ENCODE peak calls at places on chromosomes 3 and 15, in nine cellular contexts. One of them, this sample, is unnamed.

GRCh38 chr3:53026423-53027162 is 19.3 kb downstream of the SFMBT1 start:
- DNase-seq in PC-9: no peak
- DNase-seq in fibroblast of lung: no peak
- DNase-seq in neuronal stem cell: no peak
- DNase-seq in IMR-90: no peak
- DNase-seq in heart right ventricle: no peak
- DNase-seq in uterus: no peak
- DNase-seq in mammary epithelial cell: no peak
- DNase-seq in DND-41: peak; percentile 25
- DNase-seq in this sample: no peak

GRCh38 chr3:158802399-158803023 is 657 bp downstream of the MFSD1 start:
- DNase-seq in PC-9: peak; percentile 40
- DNase-seq in fibroblast of lung: no peak
- DNase-seq in neuronal stem cell: no peak
- DNase-seq in IMR-90: peak; percentile 23
- DNase-seq in heart right ventricle: no peak
- DNase-seq in uterus: no peak
- DNase-seq in mammary epithelial cell: no peak
- DNase-seq in DND-41: no peak
- DNase-seq in this sample: no peak

GRCh38 chr3:17974206-17974841 is 231.9 kb upstream of the TBC1D5 start:
- DNase-seq in PC-9: no peak
- DNase-seq in fibroblast of lung: peak; percentile 4
- DNase-seq in neuronal stem cell: no peak
- DNase-seq in IMR-90: peak; percentile 1
- DNase-seq in heart right ventricle: no peak
- DNase-seq in uterus: no peak
- DNase-seq in mammary epithelial cell: no peak
- DNase-seq in DND-41: no peak
- DNase-seq in this sample: no peak

GRCh38 chr3:178022599-178022998 is 513.6 kb upstream of the KCNMB2 start:
- DNase-seq in PC-9: no peak
- DNase-seq in fibroblast of lung: no peak
- DNase-seq in neuronal stem cell: no peak
- DNase-seq in IMR-90: peak; percentile 25
- DNase-seq in heart right ventricle: no peak
- DNase-seq in uterus: no peak
- DNase-seq in mammary epithelial cell: peak; percentile 1
- DNase-seq in DND-41: no peak
- DNase-seq in this sample: no peak

GRCh38 chr3:169137943-169138342 is 525.6 kb downstream of the MECOM start:
- DNase-seq in PC-9: no peak
- DNase-seq in fibroblast of lung: no peak
- DNase-seq in neuronal stem cell: no peak
- DNase-seq in IMR-90: no peak
- DNase-seq in heart right ventricle: no peak
- DNase-seq in uterus: no peak
- DNase-seq in mammary epithelial cell: no peak
- DNase-seq in DND-41: no peak
- DNase-seq in this sample: no peak

GRCh38 chr3:11381563-11381962 is 109.4 kb downstream of the ATG7 start:
- DNase-seq in PC-9: no peak
- DNase-seq in fibroblast of lung: peak; percentile 81
- DNase-seq in neuronal stem cell: no peak
- DNase-seq in IMR-90: peak; percentile 68
- DNase-seq in heart right ventricle: no peak
- DNase-seq in uterus: no peak
- DNase-seq in mammary epithelial cell: no peak
- DNase-seq in DND-41: no peak
- DNase-seq in this sample: no peak

GRCh38 chr15:63348392-63348791 is 33.3 kb downstream of the CA12 start:
- DNase-seq in PC-9: peak; percentile 39
- DNase-seq in fibroblast of lung: peak; percentile 60
- DNase-seq in neuronal stem cell: no peak
- DNase-seq in IMR-90: peak; percentile 63
- DNase-seq in heart right ventricle: peak; percentile 52
- DNase-seq in uterus: no peak
- DNase-seq in mammary epithelial cell: peak; percentile 80
- DNase-seq in DND-41: no peak
- DNase-seq in this sample: no peak

GRCh38 chr3:45907769-45908705 is 21.7 kb downstream of the CCR9 start:
- DNase-seq in PC-9: no peak
- DNase-seq in fibroblast of lung: peak; percentile 59
- DNase-seq in neuronal stem cell: no peak
- DNase-seq in IMR-90: peak; percentile 83
- DNase-seq in heart right ventricle: no peak
- DNase-seq in uterus: no peak
- DNase-seq in mammary epithelial cell: no peak
- DNase-seq in DND-41: peak; percentile 62
- DNase-seq in this sample: no peak

GRCh38 chr3:51436998-51437639 is 46.0 kb downstream of the RBM15B start:
- DNase-seq in PC-9: no peak
- DNase-seq in fibroblast of lung: no peak
- DNase-seq in neuronal stem cell: no peak
- DNase-seq in IMR-90: no peak
- DNase-seq in heart right ventricle: no peak
- DNase-seq in uterus: no peak
- DNase-seq in mammary epithelial cell: peak; percentile 64
- DNase-seq in DND-41: no peak
- DNase-seq in this sample: no peak

GRCh38 chr3:156787926-156788663 is 38.1 kb upstream of the LEKR1 start:
- DNase-seq in PC-9: peak; percentile 83
- DNase-seq in fibroblast of lung: peak; percentile 85
- DNase-seq in neuronal stem cell: no peak
- DNase-seq in IMR-90: peak; percentile 97
- DNase-seq in heart right ventricle: no peak
- DNase-seq in uterus: peak; percentile 54
- DNase-seq in mammary epithelial cell: peak; percentile 97
- DNase-seq in DND-41: no peak
- DNase-seq in this sample: no peak

GRCh38 chr3:23174426-23175039 is 28.6 kb upstream of the UBE2E2 start:
- DNase-seq in PC-9: no peak
- DNase-seq in fibroblast of lung: peak; percentile 50
- DNase-seq in neuronal stem cell: no peak
- DNase-seq in IMR-90: no peak
- DNase-seq in heart right ventricle: peak; percentile 29
- DNase-seq in uterus: no peak
- DNase-seq in mammary epithelial cell: no peak
- DNase-seq in DND-41: no peak
- DNase-seq in this sample: no peak

GRCh38 chr3:45464336-45464809 is 76.0 kb downstream of the LARS2 start:
- DNase-seq in PC-9: no peak
- DNase-seq in fibroblast of lung: peak; percentile 43
- DNase-seq in neuronal stem cell: peak; percentile 82
- DNase-seq in IMR-90: peak; percentile 18
- DNase-seq in heart right ventricle: no peak
- DNase-seq in uterus: no peak
- DNase-seq in mammary epithelial cell: no peak
- DNase-seq in DND-41: peak; percentile 35
- DNase-seq in this sample: no peak

GRCh38 chr15:57003418-57003817 is 85.0 kb downstream of the TCF12 start:
- DNase-seq in PC-9: no peak
- DNase-seq in fibroblast of lung: peak; percentile 81
- DNase-seq in neuronal stem cell: no peak
- DNase-seq in IMR-90: peak; percentile 93
- DNase-seq in heart right ventricle: no peak
- DNase-seq in uterus: no peak
- DNase-seq in mammary epithelial cell: peak; percentile 55
- DNase-seq in DND-41: no peak
- DNase-seq in this sample: no peak

GRCh38 chr3:44995142-44995770 is 19.2 kb downstream of the EXOSC7 start:
- DNase-seq in PC-9: no peak
- DNase-seq in fibroblast of lung: peak; percentile 71
- DNase-seq in neuronal stem cell: no peak
- DNase-seq in IMR-90: peak; percentile 58
- DNase-seq in heart right ventricle: no peak
- DNase-seq in uterus: peak; percentile 49
- DNase-seq in mammary epithelial cell: no peak
- DNase-seq in DND-41: no peak
- DNase-seq in this sample: no peak

DNA sequence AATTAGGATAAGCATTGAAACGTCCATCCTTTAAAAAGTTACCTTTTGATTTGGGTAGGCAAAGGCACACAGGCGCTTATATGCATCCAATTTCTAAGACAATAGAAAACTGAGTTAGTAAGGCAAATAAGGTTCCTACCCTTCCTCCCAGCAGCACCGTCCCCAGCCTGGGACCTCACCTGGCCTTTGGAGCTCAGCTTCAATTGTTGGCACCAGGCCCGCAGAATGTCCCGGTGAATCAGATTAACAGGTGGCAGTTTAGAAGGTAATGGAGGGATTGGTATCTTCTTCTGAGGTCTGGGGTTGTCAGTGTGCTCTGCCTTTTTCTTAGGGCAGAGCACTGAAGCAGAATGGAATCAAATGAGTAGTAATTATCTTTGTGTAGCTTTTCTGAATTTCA is 5.7 kb downstream of the DPPA4 start:
- DNase-seq in PC-9: no peak
- DNase-seq in fibroblast of lung: no peak
- DNase-seq in neuronal stem cell: no peak
- DNase-seq in IMR-90: no peak
- DNase-seq in heart right ventricle: no peak
- DNase-seq in uterus: no peak
- DNase-seq in mammary epithelial cell: no peak
- DNase-seq in DND-41: no peak
- DNase-seq in this sample: no peak
- H3K4me1 ChIP-seq in PC-9: no peaks in the 10 kb centered on the region
- H3K4me1 ChIP-seq in fibroblast of lung: no peaks in the 10 kb centered on the region
- H3K4me1 ChIP-seq in neuronal stem cell: peaks cover 7% of the 10 kb centered on the region
- H3K4me1 ChIP-seq in IMR-90: no peaks in the 10 kb centered on the region
- H3K4me1 ChIP-seq in heart right ventricle: no peaks in the 10 kb centered on the region
- H3K4me1 ChIP-seq in uterus: no peaks in the 10 kb centered on the region
- H3K4me1 ChIP-seq in mammary epithelial cell: no peaks in the 10 kb centered on the region
- H3K4me1 ChIP-seq in DND-41: no peaks in the 10 kb centered on the region
- H3K4me1 ChIP-seq in this sample: no peaks in the 10 kb centered on the region

GRCh38 chr3:190013943-190014924 is 106.5 kb downstream of the P3H2 start:
- DNase-seq in PC-9: no peak
- DNase-seq in fibroblast of lung: no peak
- DNase-seq in neuronal stem cell: no peak
- DNase-seq in IMR-90: no peak
- DNase-seq in heart right ventricle: no peak
- DNase-seq in uterus: no peak
- DNase-seq in mammary epithelial cell: no peak
- DNase-seq in DND-41: no peak
- DNase-seq in this sample: no peak
- H3K4me1 ChIP-seq in PC-9: peaks cover 50% of the 10 kb centered on the region
- H3K4me1 ChIP-seq in fibroblast of lung: peaks cover 4% of the 10 kb centered on the region
- H3K4me1 ChIP-seq in neuronal stem cell: peaks cover 4% of the 10 kb centered on the region
- H3K4me1 ChIP-seq in IMR-90: peaks cover 19% of the 10 kb centered on the region
- H3K4me1 ChIP-seq in heart right ventricle: no peaks in the 10 kb centered on the region
- H3K4me1 ChIP-seq in uterus: no peaks in the 10 kb centered on the region
- H3K4me1 ChIP-seq in mammary epithelial cell: peaks cover 57% of the 10 kb centered on the region
- H3K4me1 ChIP-seq in DND-41: no peaks in the 10 kb centered on the region
- H3K4me1 ChIP-seq in this sample: peaks cover 21% of the 10 kb centered on the region

DNA sequence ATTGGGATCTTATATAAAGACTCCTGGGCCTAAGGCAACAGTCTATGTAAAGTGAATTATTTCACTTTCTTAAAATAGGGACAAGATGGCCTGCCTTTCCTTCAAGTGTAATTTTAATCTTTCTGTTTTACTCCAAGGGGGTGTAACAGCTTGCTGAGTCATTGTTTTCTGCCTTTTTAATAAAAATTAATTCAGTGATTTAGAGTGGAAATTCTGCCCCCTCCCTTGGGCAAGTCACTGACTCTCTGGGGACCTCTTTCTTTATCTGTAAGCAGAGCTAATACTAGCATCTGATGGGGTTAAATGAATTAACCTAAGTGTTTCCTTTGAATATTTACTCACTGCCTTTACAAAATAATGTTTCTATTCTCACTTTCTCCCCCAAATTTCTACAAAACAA is 23.9 kb downstream of the LRRK1 start:
- DNase-seq in PC-9: no peak
- DNase-seq in fibroblast of lung: no peak
- DNase-seq in neuronal stem cell: no peak
- DNase-seq in IMR-90: peak; percentile 5
- DNase-seq in heart right ventricle: no peak
- DNase-seq in uterus: no peak
- DNase-seq in mammary epithelial cell: no peak
- DNase-seq in DND-41: no peak
- DNase-seq in this sample: no peak
- H3K4me1 ChIP-seq in PC-9: no peaks in the 10 kb centered on the region
- H3K4me1 ChIP-seq in fibroblast of lung: peaks cover 2% of the 10 kb centered on the region
- H3K4me1 ChIP-seq in neuronal stem cell: no peaks in the 10 kb centered on the region
- H3K4me1 ChIP-seq in IMR-90: peaks cover 8% of the 10 kb centered on the region
- H3K4me1 ChIP-seq in heart right ventricle: no peaks in the 10 kb centered on the region
- H3K4me1 ChIP-seq in uterus: no peaks in the 10 kb centered on the region
- H3K4me1 ChIP-seq in mammary epithelial cell: no peaks in the 10 kb centered on the region
- H3K4me1 ChIP-seq in DND-41: no peaks in the 10 kb centered on the region
- H3K4me1 ChIP-seq in this sample: peaks cover 14% of the 10 kb centered on the region

DNA sequence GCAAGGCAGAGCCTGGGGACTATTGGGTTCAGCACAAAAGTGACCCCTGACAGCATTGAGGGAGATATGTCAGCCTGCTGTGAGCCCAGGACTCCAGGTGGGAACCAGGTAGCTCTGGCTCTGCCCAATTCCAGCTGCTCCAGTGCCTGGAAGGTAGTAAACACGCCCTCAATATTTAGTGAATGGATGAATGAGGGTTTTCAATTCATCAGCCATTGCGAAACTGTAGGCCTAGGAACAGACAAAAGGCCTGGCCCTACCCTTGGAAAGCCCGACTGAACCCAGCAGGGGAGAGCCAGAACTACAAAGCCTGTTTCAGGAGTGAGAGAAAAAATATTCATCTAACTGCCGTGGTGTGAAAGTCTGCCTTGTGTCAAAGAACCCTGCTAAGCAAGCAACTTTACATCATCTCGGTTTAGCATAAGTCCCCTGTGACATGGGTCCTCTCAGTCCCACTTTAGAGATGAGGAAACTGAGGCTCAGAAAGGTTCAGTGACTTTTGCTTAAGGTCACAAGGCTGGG is 8.1 kb upstream of the CSK start:
- DNase-seq in PC-9: peak; percentile 56
- DNase-seq in fibroblast of lung: no peak
- DNase-seq in neuronal stem cell: no peak
- DNase-seq in IMR-90: no peak
- DNase-seq in heart right ventricle: no peak
- DNase-seq in uterus: no peak
- DNase-seq in mammary epithelial cell: peak; percentile 74
- DNase-seq in DND-41: no peak
- DNase-seq in this sample: no peak
- H3K4me1 ChIP-seq in PC-9: peaks cover 11% of the 10 kb centered on the region
- H3K4me1 ChIP-seq in fibroblast of lung: no peaks in the 10 kb centered on the region
- H3K4me1 ChIP-seq in neuronal stem cell: peaks cover 24% of the 10 kb centered on the region
- H3K4me1 ChIP-seq in IMR-90: no peaks in the 10 kb centered on the region
- H3K4me1 ChIP-seq in heart right ventricle: peaks cover 8% of the 10 kb centered on the region
- H3K4me1 ChIP-seq in uterus: no peaks in the 10 kb centered on the region
- H3K4me1 ChIP-seq in mammary epithelial cell: peaks cover 4% of the 10 kb centered on the region
- H3K4me1 ChIP-seq in DND-41: peaks cover 42% of the 10 kb centered on the region
- H3K4me1 ChIP-seq in this sample: peaks cover 40% of the 10 kb centered on the region

GRCh38 chr15:64703632-64703959 is 71.8 kb downstream of the RBPMS2 start:
- DNase-seq in PC-9: no peak
- DNase-seq in fibroblast of lung: no peak
- DNase-seq in neuronal stem cell: no peak
- DNase-seq in IMR-90: no peak
- DNase-seq in heart right ventricle: no peak
- DNase-seq in uterus: no peak
- DNase-seq in mammary epithelial cell: no peak
- DNase-seq in DND-41: no peak
- DNase-seq in this sample: no peak
- H3K4me1 ChIP-seq in PC-9: peaks cover 25% of the 10 kb centered on the region
- H3K4me1 ChIP-seq in fibroblast of lung: peaks cover 21% of the 10 kb centered on the region
- H3K4me1 ChIP-seq in neuronal stem cell: peaks cover 19% of the 10 kb centered on the region
- H3K4me1 ChIP-seq in IMR-90: peaks cover 25% of the 10 kb centered on the region
- H3K4me1 ChIP-seq in heart right ventricle: peaks cover 27% of the 10 kb centered on the region
- H3K4me1 ChIP-seq in uterus: peaks cover 22% of the 10 kb centered on the region
- H3K4me1 ChIP-seq in mammary epithelial cell: peaks cover 36% of the 10 kb centered on the region
- H3K4me1 ChIP-seq in DND-41: peaks cover 43% of the 10 kb centered on the region
- H3K4me1 ChIP-seq in this sample: peaks cover 45% of the 10 kb centered on the region

This sample was measured in vagina.